ENCODE peak calls at places on chromosomes 13 and 19, in eight cellular contexts. O, N, Z, B, G, V, Y and Q are unnamed samples.

GRCh38 chr19:48629599-48630288 is 7.4 kb downstream of the DBP start:
- DNase-seq in O (peak; percentile 97), N (no peak), Z (no peak), B (peak; percentile 71), G (no peak), V (no peak), Y (peak; percentile 97), Q (no peak)

GRCh38 chr13:77379508-77379907 is 52.6 kb upstream of the MYCBP2 start:
- DNase-seq in O (no peak), N (no peak), Z (no peak), B (no peak), G (no peak), V (no peak), Y (no peak), Q (no peak)

GRCh38 chr13:26867451-26868067 is 107.0 kb upstream of the GPR12 start:
- DNase-seq in O (peak; percentile 36), N (peak; percentile 14), Z (peak; percentile 5), B (no peak), G (peak; percentile 30), V (no peak), Y (no peak), Q (no peak)

GRCh38 chr19:32542477-32543106 is 38.4 kb upstream of the PDCD5 start:
- DNase-seq in O (no peak), N (no peak), Z (no peak), B (no peak), G (peak; percentile 40), V (no peak), Y (no peak), Q (no peak)

GRCh38 chr13:71412231-71412630 is 454.8 kb downstream of the DACH1 start:
- DNase-seq in O (no peak), N (no peak), Z (no peak), B (no peak), G (no peak), V (no peak), Y (no peak), Q (no peak)

GRCh38 chr19:18119243-18120105 is 21.9 kb downstream of the MAST3 start:
- DNase-seq in O (no peak), N (no peak), Z (no peak), B (no peak), G (no peak), V (no peak), Y (no peak), Q (no peak)

GRCh38 chr19:13812544-13812943 is 17.3 kb downstream of the ZSWIM4 start:
- DNase-seq in O (no peak), N (no peak), Z (no peak), B (no peak), G (no peak), V (no peak), Y (no peak), Q (no peak)

GRCh38 chr13:35804901-35805300 is 326.3 kb downstream of the DCLK1 start:
- DNase-seq in O (no peak), N (peak; percentile 35), Z (no peak), B (no peak), G (no peak), V (no peak), Y (no peak), Q (no peak)

GRCh38 chr13:59837101-59837500 is 326.6 kb downstream of the DIAPH3 start:
- DNase-seq in O (no peak), N (no peak), Z (no peak), B (no peak), G (no peak), V (no peak), Y (no peak), Q (no peak)

GRCh38 chr19:3207466-3208242 is 16.8 kb upstream of the CELF5 start:
- DNase-seq in O (peak; percentile 62), N (no peak), Z (no peak), B (peak; percentile 51), G (peak; percentile 65), V (no peak), Y (no peak), Q (no peak)

GRCh38 chr19:48283908-48284307 is 14.0 kb downstream of the ZNF114 start:
- DNase-seq in O (no peak), N (peak; percentile 97), Z (no peak), B (no peak), G (no peak), V (no peak), Y (no peak), Q (no peak)

GRCh38 chr13:113548171-113548641 is 36.3 kb upstream of the TFDP1 start:
- DNase-seq in O (no peak), N (no peak), Z (no peak), B (peak; percentile 30), G (no peak), V (no peak), Y (no peak), Q (no peak)

GRCh38 chr19:38649305-38650179 is 2.1 kb downstream of the ACTN4 start:
- DNase-seq in O (no peak), N (no peak), Z (peak; percentile 89), B (no peak), G (no peak), V (no peak), Y (no peak), Q (peak; percentile 94)
- TF ChIP-seq USF2 in O (no peak), N (no peak), Z (no peak), B (no peak), G (no peak), V (no peak), Y (no peak), Q (no peak)

GRCh38 chr13:44971656-44972595 is 17.3 kb downstream of the NUFIP1 start:
- DNase-seq in O (no peak), N (peak; percentile 68), Z (no peak), B (no peak), G (no peak), V (no peak), Y (no peak), Q (no peak)

GRCh38 chr13:44967656-44968451 is 21.4 kb downstream of the NUFIP1 start:
- DNase-seq in O (no peak), N (peak; percentile 31), Z (no peak), B (no peak), G (no peak), V (no peak), Y (no peak), Q (no peak)

GRCh38 chr13:44974056-44974798 is 15.0 kb downstream of the NUFIP1 start:
- DNase-seq in O (no peak), N (peak; percentile 65), Z (no peak), B (no peak), G (no peak), V (peak; percentile 37), Y (no peak), Q (no peak)

GRCh38 chr13:44972956-44973581 is 16.2 kb downstream of the NUFIP1 start:
- DNase-seq in O (no peak), N (peak; percentile 38), Z (peak; percentile 15), B (peak; percentile 34), G (peak; percentile 15), V (no peak), Y (no peak), Q (peak; percentile 36)

DNA sequence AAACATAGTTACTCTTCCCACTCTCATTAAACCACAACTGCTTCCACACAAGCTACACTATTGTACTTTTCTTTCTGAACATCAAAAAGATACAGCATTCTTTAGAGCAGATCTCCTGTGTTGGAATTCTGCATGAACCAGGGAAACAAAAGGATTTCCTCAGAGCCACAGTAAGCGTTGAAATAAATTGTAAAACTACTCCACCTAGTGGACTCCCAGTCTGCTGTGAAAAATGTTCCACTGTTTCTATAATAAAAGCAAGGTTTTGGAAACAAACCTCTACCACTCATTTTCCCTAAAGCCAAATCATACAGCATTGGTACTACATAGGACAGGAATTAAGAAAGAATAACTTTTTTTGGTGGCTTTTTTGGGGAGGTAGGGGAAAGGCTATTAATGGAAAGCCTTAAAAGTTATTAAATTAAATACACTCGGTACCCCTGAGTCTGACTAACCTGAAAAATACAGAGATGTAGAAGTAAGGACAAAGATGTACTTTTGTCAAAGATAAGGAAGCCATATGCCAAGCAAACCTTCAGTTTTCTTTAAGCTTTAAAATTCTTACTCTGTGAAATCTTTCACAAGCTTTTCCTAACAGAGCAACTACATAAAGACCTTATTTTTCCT is 19.3 kb downstream of the NUFIP1 start:
- DNase-seq in O (no peak), N (peak; percentile 71), Z (peak; percentile 13), B (peak; percentile 53), G (peak; percentile 14), V (no peak), Y (no peak), Q (peak; percentile 49)
- TF ChIP-seq USF2 in O (no peak), N (no peak), Z (no peak), B (no peak), G (no peak), V (no peak), Y (no peak), Q (no peak)

DNA sequence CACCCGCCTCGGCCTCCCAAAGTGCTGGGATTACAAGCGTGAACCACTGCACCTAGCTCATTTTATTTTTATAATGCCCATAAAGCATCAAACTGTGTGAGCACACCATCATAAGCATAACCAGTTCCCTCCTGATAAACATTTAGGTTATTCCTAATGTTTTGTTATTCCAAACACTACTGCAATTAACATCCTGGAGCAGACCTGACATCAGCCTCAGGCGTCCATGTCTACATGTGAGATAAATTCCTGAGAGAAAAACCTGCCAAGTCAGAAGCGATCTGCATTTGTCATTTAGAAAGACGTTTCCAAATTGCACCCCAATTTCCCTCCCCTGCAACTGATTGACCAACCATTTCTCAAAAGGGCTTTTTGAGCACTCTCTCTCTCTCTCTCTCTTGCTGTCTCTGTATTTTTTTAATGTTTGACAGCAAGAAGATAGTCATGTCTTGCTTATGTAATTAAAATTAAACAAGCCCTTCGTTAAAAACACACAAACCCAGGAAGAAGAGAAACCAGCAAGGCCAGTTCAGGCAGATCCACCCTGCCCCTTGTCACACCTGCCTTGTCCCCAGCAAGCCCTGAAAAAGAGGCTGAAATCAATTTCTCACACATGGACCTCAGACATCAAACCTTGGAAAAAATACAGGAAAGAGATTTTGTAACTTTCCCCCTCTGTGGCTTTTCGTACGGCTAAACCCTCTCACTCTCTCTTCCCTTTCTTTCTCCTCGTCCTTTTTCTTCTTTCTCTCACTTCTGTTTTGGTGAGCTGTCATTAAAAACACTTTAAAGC is 9.9 kb downstream of the LYPD3 start:
- DNase-seq in O (no peak), N (no peak), Z (no peak), B (no peak), G (no peak), V (no peak), Y (no peak), Q (no peak)
- TF ChIP-seq USF2 in O (no peak), N (no peak), Z (no peak), B (no peak), G (no peak), V (no peak), Y (no peak), Q (no peak)

GRCh38 chr13:64482373-64482772 is 2747.8 kb downstream of the PCDH9 start:
- DNase-seq in O (no peak), N (no peak), Z (no peak), B (no peak), G (no peak), V (no peak), Y (no peak), Q (no peak)
- TF ChIP-seq USF2 in O (no peak), N (no peak), Z (no peak), B (no peak), G (no peak), V (no peak), Y (no peak), Q (no peak)

GRCh38 chr13:23656637-23657036 is 86.4 kb downstream of the TNFRSF19 start:
- DNase-seq in O (no peak), N (peak; percentile 98), Z (no peak), B (peak; percentile 77), G (no peak), V (no peak), Y (no peak), Q (peak; percentile 45)
- TF ChIP-seq USF2 in O (no peak), N (no peak), Z (no peak), B (no peak), G (no peak), V (no peak), Y (no peak), Q (no peak)